ENCODE peak calls at places on chromosomes 5 and 9, in seven cellular contexts. S is substantia nigra; J is adrenal gland; R is neural progenitor cell; C is right lobe of liver; G is aorta; Z is CD4-positive, alpha-beta memory T cell. K is an unnamed sample.

GRCh38 chr9:12141422-12141821 is 551.8 kb upstream of the TYRP1 start:
- DNase-seq in S (no peak), J (no peak), R (peak; percentile 6), C (no peak), G (no peak), Z (no peak), K (no peak)

GRCh38 chr9:80839821-80840670 is 849.3 kb downstream of the TLE1 start:
- DNase-seq in S (no peak), J (no peak), R (no peak), C (no peak), G (no peak), Z (no peak), K (no peak)

GRCh38 chr5:113606298-113607134 is 93.0 kb downstream of the YTHDC2 start:
- DNase-seq in S (peak; percentile 42), J (peak; percentile 45), R (peak; percentile 81), C (peak; percentile 54), G (peak; percentile 49), Z (peak; percentile 51), K (no peak)

GRCh38 chr5:143889986-143890385 is 78.0 kb downstream of the HMHB1 start:
- DNase-seq in S (no peak), J (no peak), R (no peak), C (no peak), G (no peak), Z (no peak), K (no peak)

GRCh38 chr9:100459963-100460362 is 13.0 kb upstream of the TMEFF1 start:
- DNase-seq in S (no peak), J (no peak), R (no peak), C (no peak), G (no peak), Z (no peak), K (no peak)

GRCh38 chr5:101163088-101163487 is 260.0 kb upstream of the ST8SIA4 start:
- DNase-seq in S (no peak), J (no peak), R (peak; percentile 3), C (no peak), G (no peak), Z (no peak), K (no peak)

GRCh38 chr9:14296462-14296861 is 17.5 kb downstream of the NFIB start:
- DNase-seq in S (no peak), J (no peak), R (no peak), C (peak; percentile 68), G (peak; percentile 68), Z (no peak), K (peak; percentile 46)

GRCh38 chr5:96096724-96097123 is 135.1 kb upstream of the ELL2 start:
- DNase-seq in S (no peak), J (no peak), R (no peak), C (no peak), G (no peak), Z (no peak), K (no peak)

GRCh38 chr5:135119497-135119896 is 85.5 kb upstream of the PITX1 start:
- DNase-seq in S (no peak), J (no peak), R (no peak), C (no peak), G (no peak), Z (no peak), K (no peak)

GRCh38 chr9:95029251-95029650 is 288.3 kb downstream of the FANCC start:
- DNase-seq in S (no peak), J (no peak), R (no peak), C (no peak), G (no peak), Z (no peak), K (no peak)

GRCh38 chr5:150129813-150130492 is 25.7 kb downstream of the PDGFRB start:
- DNase-seq in S (peak; percentile 65), J (peak; percentile 86), R (peak; percentile 80), C (peak; percentile 87), G (peak; percentile 84), Z (peak; percentile 8), K (peak; percentile 71)

GRCh38 chr5:116864157-116864837 is 289.7 kb upstream of the SEMA6A start:
- DNase-seq in S (no peak), J (no peak), R (peak; percentile 83), C (peak; percentile 47), G (no peak), Z (no peak), K (no peak)

GRCh38 chr9:98973546-98973921 is 29.8 kb downstream of the COL15A1 start:
- DNase-seq in S (no peak), J (no peak), R (no peak), C (no peak), G (peak; percentile 77), Z (no peak), K (peak; percentile 81)

GRCh38 chr5:16889203-16889971 is 46.7 kb downstream of the MYO10 start:
- DNase-seq in S (no peak), J (no peak), R (peak; percentile 49), C (no peak), G (no peak), Z (no peak), K (no peak)

GRCh38 chr5:65916066-65916465 is 10.3 kb upstream of the ERBIN start:
- DNase-seq in S (no peak), J (no peak), R (no peak), C (no peak), G (no peak), Z (no peak), K (no peak)

GRCh38 chr9:113955076-113955752 is 79.1 kb downstream of the ZNF618 start:
- DNase-seq in S (no peak), J (peak; percentile 35), R (no peak), C (peak; percentile 13), G (no peak), Z (no peak), K (no peak)

GRCh38 chr9:113957778-113958430 is 81.8 kb downstream of the ZNF618 start:
- DNase-seq in S (no peak), J (no peak), R (no peak), C (no peak), G (no peak), Z (no peak), K (no peak)

GRCh38 chr9:113960748-113961147 is 84.6 kb downstream of the ZNF618 start:
- DNase-seq in S (no peak), J (no peak), R (no peak), C (peak; percentile 29), G (no peak), Z (no peak), K (no peak)

GRCh38 chr9:113956901-113957777 is 81.0 kb downstream of the ZNF618 start:
- DNase-seq in S (no peak), J (no peak), R (no peak), C (peak; percentile 31), G (no peak), Z (no peak), K (no peak)

DNA sequence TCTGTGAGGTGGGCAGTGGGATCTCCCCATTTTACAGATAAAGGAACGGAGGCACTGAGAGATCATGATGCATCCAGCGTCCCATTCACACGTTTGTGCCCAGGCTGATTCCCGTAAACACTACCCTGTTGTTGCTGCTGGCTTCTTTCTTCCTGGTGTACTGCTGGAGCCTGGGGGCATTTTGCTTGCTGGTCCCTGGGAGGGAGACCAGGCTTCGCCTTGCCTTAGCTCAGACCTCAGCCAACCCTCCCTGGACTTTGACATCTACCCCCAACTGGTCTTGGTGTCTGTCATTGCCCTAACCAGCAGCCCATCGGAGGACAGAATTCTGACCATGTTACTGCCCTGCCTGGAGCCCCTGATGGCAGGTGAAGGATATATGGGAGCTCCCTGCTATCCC is 82.4 kb downstream of the ZNF618 start:
- DNase-seq in S (no peak), J (no peak), R (no peak), C (peak; percentile 28), G (no peak), Z (no peak), K (no peak)
- H3K27ac ChIP-seq in S (no peak overlapping the region), J (no peak overlapping the region), R (no peak overlapping the region), C (no peak overlapping the region), G (no peak overlapping the region), Z (no peak overlapping the region), K (no peak overlapping the region)

GRCh38 chr9:124274228-124274627 is 16.5 kb downstream of the NEK6 start:
- DNase-seq in S (no peak), J (no peak), R (no peak), C (no peak), G (no peak), Z (no peak), K (no peak)

GRCh38 chr9:124272118-124272517 is 14.4 kb downstream of the NEK6 start:
- DNase-seq in S (no peak), J (no peak), R (peak; percentile 39), C (no peak), G (no peak), Z (no peak), K (no peak)

GRCh38 chr9:124271660-124272059 is 13.9 kb downstream of the NEK6 start:
- DNase-seq in S (no peak), J (no peak), R (no peak), C (no peak), G (no peak), Z (no peak), K (no peak)

GRCh38 chr9:124273428-124274153 is 15.8 kb downstream of the NEK6 start:
- DNase-seq in S (peak; percentile 30), J (no peak), R (no peak), C (no peak), G (no peak), Z (no peak), K (no peak)

GRCh38 chr9:124272979-124273378 is 15.2 kb downstream of the NEK6 start:
- DNase-seq in S (no peak), J (no peak), R (no peak), C (no peak), G (no peak), Z (no peak), K (no peak)
- H3K27ac ChIP-seq in S (no peak overlapping the region), J (no peak overlapping the region), R (no peak overlapping the region), C (no peak overlapping the region), G (peak overlapping the region; percentile 59), Z (no peak overlapping the region), K (no peak overlapping the region)

GRCh38 chr9:129487307-129487657 is 133.6 kb downstream of the C9orf50 start:
- DNase-seq in S (no peak), J (no peak), R (no peak), C (no peak), G (no peak), Z (no peak), K (no peak)

GRCh38 chr9:129487658-129488483 is 133.0 kb downstream of the C9orf50 start:
- DNase-seq in S (peak; percentile 75), J (peak; percentile 80), R (peak; percentile 65), C (peak; percentile 68), G (peak; percentile 82), Z (no peak), K (peak; percentile 59)

GRCh38 chr9:129485140-129485758 is 135.7 kb downstream of the C9orf50 start:
- DNase-seq in S (no peak), J (no peak), R (no peak), C (no peak), G (no peak), Z (no peak), K (no peak)

GRCh38 chr9:129484325-129485000 is 136.4 kb downstream of the C9orf50 start:
- DNase-seq in S (no peak), J (no peak), R (no peak), C (no peak), G (no peak), Z (no peak), K (no peak)

GRCh38 chr9:129486496-129487306 is 134.2 kb downstream of the C9orf50 start:
- DNase-seq in S (no peak), J (peak; percentile 83), R (peak; percentile 29), C (peak; percentile 95), G (peak; percentile 95), Z (no peak), K (peak; percentile 86)
- H3K27ac ChIP-seq in S (peak overlapping the region; percentile 95), J (peak overlapping the region; percentile 100), R (no peak overlapping the region), C (peak overlapping the region; percentile 96), G (peak overlapping the region; percentile 99), Z (peak overlapping the region; percentile 91), K (peak overlapping the region; percentile 98)

DNA sequence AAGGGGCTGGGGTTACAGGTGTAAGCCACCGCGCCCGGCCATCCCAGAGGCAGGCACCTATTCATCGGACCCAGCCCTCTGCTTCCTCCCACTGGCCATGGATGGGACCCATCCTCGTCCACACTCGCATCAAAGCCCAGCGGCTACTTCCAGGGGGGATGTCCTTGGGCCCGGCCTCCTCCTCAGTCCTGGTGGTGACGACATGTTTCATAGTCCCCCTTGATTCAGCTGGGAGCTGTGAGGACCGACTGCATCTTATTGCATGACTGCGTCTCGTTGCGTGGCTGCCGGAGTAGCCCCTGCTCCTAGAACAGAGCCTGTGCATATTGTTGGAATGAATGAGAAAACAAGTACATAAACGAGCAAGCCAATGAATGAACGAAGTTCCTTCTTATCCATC is 12.8 kb downstream of the NCS1 start:
- DNase-seq in S (no peak), J (peak; percentile 36), R (no peak), C (no peak), G (no peak), Z (no peak), K (no peak)
- H3K27ac ChIP-seq in S (peak overlapping the region; percentile 17), J (peak overlapping the region; percentile 13), R (peak overlapping the region; percentile 56), C (no peak overlapping the region), G (peak overlapping the region; percentile 96), Z (no peak overlapping the region), K (no peak overlapping the region)